ENCODE peak calls at places on chromosomes 7 and 10, in four cellular contexts. N is progenitor cell of endocrine pancreas, L is cardiac fibroblast, S is choroid plexus epithelial cell. K is an unnamed sample.
A peak's percentile ranks its signal among the peaks of the same experiment; 100 is the strongest.

GRCh38 chr10:18214692-18215563 is 74.7 kb downstream of the CACNB2 start:
- DNase-seq in N (peak; percentile 24), L (peak; percentile 79), S (peak; percentile 87), K (peak; percentile 61)

GRCh38 chr7:24192701-24193100 is 91.3 kb upstream of the NPY start:
- DNase-seq in N (no peak), L (no peak), S (no peak), K (no peak)

GRCh38 chr10:49281461-49281860 is 17.5 kb upstream of the C10orf71 start:
- DNase-seq in N (no peak), L (no peak), S (no peak), K (no peak)

GRCh38 chr7:2260820-2261219 is 18.8 kb downstream of the NUDT1 start:
- DNase-seq in N (no peak), L (no peak), S (peak; percentile 21), K (no peak)

GRCh38 chr7:57071-57470 is 135.3 kb upstream of the FAM20C start:
- DNase-seq in N (no peak), L (no peak), S (no peak), K (no peak)

GRCh38 chr7:157612664-157613561 is 276.1 kb downstream of the DNAJB6 start:
- DNase-seq in N (no peak), L (no peak), S (peak; percentile 47), K (no peak)

GRCh38 chr10:117418121-117418520 is 42.9 kb upstream of the PDZD8 start:
- DNase-seq in N (no peak), L (no peak), S (no peak), K (no peak)

GRCh38 chr7:159032310-159032709 is 112.4 kb downstream of the VIPR2 start:
- DNase-seq in N (no peak), L (no peak), S (no peak), K (no peak)

GRCh38 chr10:128979405-128979804 is 487.6 kb upstream of the MGMT start:
- DNase-seq in N (no peak), L (no peak), S (no peak), K (no peak)

GRCh38 chr10:77602231-77602912 is 35.2 kb downstream of the KCNMA1 start:
- DNase-seq in N (no peak), L (no peak), S (peak; percentile 20), K (no peak)

GRCh38 chr10:86715156-86715795 is 41.1 kb upstream of the BMPR1A start:
- DNase-seq in N (no peak), L (no peak), S (no peak), K (no peak)

GRCh38 chr10:33155720-33156638 is 178.5 kb downstream of the NRP1 start:
- DNase-seq in N (no peak), L (peak; percentile 88), S (peak; percentile 86), K (no peak)

GRCh38 chr10:97046426-97047072 is 139.2 kb downstream of the SLIT1 start:
- DNase-seq in N (no peak), L (no peak), S (no peak), K (no peak)

GRCh38 chr10:132362151-132362611 is 30.2 kb downstream of the LRRC27 start:
- DNase-seq in N (no peak), L (no peak), S (no peak), K (no peak)

GRCh38 chr7:123846217-123846891 is 1.4 kb downstream of the HYAL4 start:
- DNase-seq in N (no peak), L (peak; percentile 71), S (peak; percentile 71), K (no peak)

GRCh38 chr10:48363617-48364355 is 57.3 kb downstream of the MAPK8 start:
- DNase-seq in N (no peak), L (peak; percentile 86), S (peak; percentile 90), K (peak; percentile 5)

GRCh38 chr7:158564648-158565005 is 23.0 kb downstream of the PTPRN2 start:
- DNase-seq in N (no peak), L (no peak), S (no peak), K (no peak)

GRCh38 chr10:63865210-63865609 is 344.0 kb downstream of the REEP3 start:
- DNase-seq in N (no peak), L (no peak), S (no peak), K (no peak)

GRCh38 chr10:63866075-63866746 is 345.0 kb downstream of the REEP3 start:
- DNase-seq in N (peak; percentile 45), L (peak; percentile 70), S (peak; percentile 74), K (peak; percentile 74)

GRCh38 chr10:63862860-63863259 is 341.7 kb downstream of the REEP3 start:
- DNase-seq in N (no peak), L (no peak), S (no peak), K (no peak)

GRCh38 chr10:63866747-63867140 is 345.5 kb downstream of the REEP3 start:
- DNase-seq in N (no peak), L (peak; percentile 47), S (peak; percentile 54), K (no peak)
- TF ChIP-seq CTCF in N (peak; percentile 39), L (peak; percentile 16), S (no peak), K (peak; percentile 55)

DNA sequence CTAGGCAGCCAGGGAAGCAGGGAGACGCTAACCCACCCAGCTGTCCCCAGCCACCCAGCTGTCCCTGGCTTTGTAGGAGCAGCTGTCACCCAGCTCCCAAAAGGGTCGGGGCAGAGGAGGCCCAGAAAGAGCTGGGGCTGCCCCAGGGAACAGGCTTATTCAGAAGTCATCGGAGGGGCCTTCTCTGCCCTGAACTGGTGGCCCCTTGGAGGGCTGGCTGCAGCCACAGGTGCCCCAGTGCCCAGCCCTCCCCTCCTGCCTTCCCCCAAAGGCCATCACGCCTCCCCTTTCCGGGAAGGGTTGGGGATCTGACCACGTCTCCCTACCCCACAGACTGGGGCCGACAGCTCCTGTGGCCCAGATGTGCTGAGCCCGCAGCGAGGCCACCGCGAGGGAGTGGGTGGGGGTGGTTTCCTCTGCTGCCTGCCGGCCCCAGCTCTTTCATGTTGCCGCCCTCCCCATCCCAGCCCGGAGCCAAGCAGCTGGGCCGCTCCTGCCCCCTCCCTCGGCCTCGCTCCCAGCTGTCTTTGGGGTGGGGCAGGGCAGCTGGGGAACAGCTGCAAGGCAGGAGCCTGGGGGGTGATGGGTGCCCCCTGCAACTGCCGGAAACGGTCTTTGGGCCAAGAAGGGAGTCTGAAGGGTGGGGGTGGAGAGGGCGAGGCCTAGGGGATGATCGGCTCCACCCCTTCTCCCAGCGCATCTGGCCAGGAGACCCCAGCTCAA is 16.8 kb downstream of the TRIM8 start:
- DNase-seq in N (no peak), L (peak; percentile 74), S (peak; percentile 65), K (peak; percentile 48)
- TF ChIP-seq CTCF in N (no peak), L (no peak), S (no peak), K (no peak)

GRCh38 chr10:124349993-124350280 is 68.8 kb downstream of the OAT start:
- DNase-seq in N (no peak), L (no peak), S (no peak), K (no peak)

GRCh38 chr10:124347956-124348355 is 70.8 kb downstream of the OAT start:
- DNase-seq in N (no peak), L (no peak), S (no peak), K (no peak)

GRCh38 chr10:124348801-124349200 is 69.9 kb downstream of the OAT start:
- DNase-seq in N (no peak), L (no peak), S (no peak), K (no peak)

GRCh38 chr10:124350806-124351205 is 67.9 kb downstream of the OAT start:
- DNase-seq in N (no peak), L (no peak), S (no peak), K (no peak)

GRCh38 chr10:124349231-124349992 is 69.3 kb downstream of the OAT start:
- DNase-seq in N (no peak), L (no peak), S (peak; percentile 11), K (no peak)
- TF ChIP-seq CTCF in N (no peak), L (no peak), S (no peak), K (no peak)

GRCh38 chr7:46685051-46685450 is 764.0 kb upstream of the IGFBP3 start:
- DNase-seq in N (no peak), L (peak; percentile 10), S (no peak), K (no peak)
- TF ChIP-seq CTCF in N (no peak), L (peak; percentile 20), S (peak; percentile 13), K (no peak)

DNA sequence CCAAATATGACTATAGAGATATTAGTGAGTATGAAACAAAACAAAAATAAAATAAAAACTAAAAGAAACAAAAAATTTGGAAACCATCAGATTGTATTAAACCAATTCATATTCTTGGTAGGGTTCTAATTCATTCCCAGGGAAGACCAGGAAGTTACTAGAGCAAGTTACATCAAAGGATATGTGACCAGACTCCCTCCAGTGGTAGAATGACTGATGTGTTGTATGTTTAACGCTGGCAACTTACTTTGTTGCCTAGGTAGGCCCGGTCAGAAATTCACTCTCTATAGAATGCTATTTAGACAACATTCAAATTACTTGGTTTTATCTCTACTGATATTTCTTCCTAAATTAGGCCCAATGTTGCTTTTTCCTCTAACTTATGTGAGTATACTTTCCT is 5.2 kb downstream of the PHYHIPL start:
- DNase-seq in N (peak; percentile 9), L (peak; percentile 80), S (peak; percentile 87), K (peak; percentile 1)
- TF ChIP-seq CTCF in N (peak; percentile 70), L (peak; percentile 58), S (peak; percentile 75), K (peak; percentile 83)

DNA sequence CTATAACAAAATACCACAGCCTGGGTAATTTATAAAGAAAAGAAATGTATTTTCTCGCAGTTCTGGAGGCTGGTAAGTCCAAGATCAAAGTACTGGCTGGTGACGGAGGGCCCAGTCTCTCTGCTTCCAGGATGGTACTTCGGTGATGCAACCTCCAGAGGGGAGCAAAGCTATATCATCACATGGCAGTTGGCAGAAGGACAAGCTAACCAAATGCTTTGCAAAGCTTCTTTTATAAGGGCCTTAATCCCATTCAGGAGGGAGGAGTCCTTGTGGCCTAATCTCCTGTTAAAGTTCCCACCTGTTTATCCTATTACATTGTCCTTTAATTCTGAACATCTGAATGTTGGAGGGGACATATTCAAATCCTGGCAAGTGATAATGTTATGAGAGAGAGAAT is 134.1 kb upstream of the SP4 start:
- DNase-seq in N (no peak), L (no peak), S (no peak), K (no peak)
- TF ChIP-seq CTCF in N (no peak), L (no peak), S (no peak), K (no peak)

GRCh38 chr7:74420006-74420405 is 33.7 kb upstream of the GTF2IRD1 start:
- DNase-seq in N (no peak), L (no peak), S (no peak), K (no peak)
- TF ChIP-seq CTCF in N (no peak), L (no peak), S (no peak), K (no peak)

DNA sequence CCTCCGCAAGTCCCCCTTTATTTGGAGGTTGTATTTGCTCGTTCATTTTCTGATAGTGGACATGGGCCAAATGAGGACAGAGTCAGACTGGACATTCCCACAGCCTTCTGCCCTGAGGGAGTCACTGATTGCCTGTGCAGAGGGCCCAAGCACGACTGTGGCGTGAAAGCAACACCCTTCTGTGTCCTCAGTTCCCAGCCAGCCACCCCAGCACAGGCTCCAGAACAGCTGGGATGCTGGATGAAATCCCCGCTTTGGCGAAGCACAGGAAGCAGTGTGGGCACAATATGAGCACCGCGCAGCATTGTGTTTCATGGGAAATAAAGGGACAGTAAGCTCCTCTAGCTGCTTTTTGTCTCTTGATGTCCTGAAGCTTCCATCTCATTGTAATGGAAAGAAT is 20.5 kb downstream of the TRIL start:
- DNase-seq in N (no peak), L (no peak), S (no peak), K (no peak)
- TF ChIP-seq CTCF in N (no peak), L (no peak), S (no peak), K (no peak)